ENCODE peak calls at places on chromosome 11, in four cellular contexts. Y is fibroblast of mammary gland, I is B cell, Z is pancreas. M is an unnamed sample.

GRCh38 chr11:10354389-10354788 is 49.5 kb downstream of the ADM start:
- DNase-seq in Z (no peak), I (no peak), Y (no peak), M (no peak)

GRCh38 chr11:20458905-20459632 is 71.6 kb downstream of the PRMT3 start:
- DNase-seq in Z (no peak), Y (no peak), I (no peak), M (no peak)

GRCh38 chr11:94030059-94030458 is 8.9 kb downstream of the HEPHL1 start:
- DNase-seq in I (no peak), Z (no peak), Y (no peak), M (no peak)

GRCh38 chr11:83612891-83613766 is 327.0 kb upstream of the CCDC90B start:
- DNase-seq in I (no peak), Y (no peak), Z (no peak), M (no peak)

GRCh38 chr11:33375688-33376311 is 118.6 kb downstream of the HIPK3 start:
- DNase-seq in I (no peak), Z (no peak), Y (peak), M (peak)

GRCh38 chr11:32052218-32052617 is 38.7 kb upstream of the RCN1 start:
- DNase-seq in I (no peak), Y (peak), Z (peak), M (peak)

GRCh38 chr11:73539506-73540084 is 58.3 kb downstream of the FAM168A start:
- DNase-seq in I (no peak), Y (no peak), Z (no peak), M (no peak)

GRCh38 chr11:67998150-67999045 is 5.5 kb downstream of the UNC93B1 start:
- DNase-seq in Y (no peak), I (no peak), Z (no peak), M (no peak)

GRCh38 chr11:32173435-32173834 is 82.6 kb downstream of the RCN1 start:
- DNase-seq in Z (peak), Y (peak), I (no peak), M (peak)

GRCh38 chr11:77068461-77069335 is 1.9 kb downstream of the CAPN5 start:
- DNase-seq in I (no peak), Y (no peak), Z (no peak), M (no peak)

GRCh38 chr11:68892576-68892975 is 11.1 kb downstream of the MRPL21 start:
- DNase-seq in I (no peak), Y (no peak), Z (no peak), M (no peak)

GRCh38 chr11:100760766-100761165 is 73.7 kb downstream of the ARHGAP42 start:
- DNase-seq in I (no peak), Z (no peak), Y (no peak), M (no peak)

GRCh38 chr11:131561486-131561885 is 191.1 kb downstream of the NTM start:
- DNase-seq in I (no peak), Z (no peak), Y (no peak), M (no peak)

GRCh38 chr11:125569913-125570621 is 790 bp downstream of the EI24 start:
- DNase-seq in I (no peak), Z (peak), Y (peak), M (peak)

DNA sequence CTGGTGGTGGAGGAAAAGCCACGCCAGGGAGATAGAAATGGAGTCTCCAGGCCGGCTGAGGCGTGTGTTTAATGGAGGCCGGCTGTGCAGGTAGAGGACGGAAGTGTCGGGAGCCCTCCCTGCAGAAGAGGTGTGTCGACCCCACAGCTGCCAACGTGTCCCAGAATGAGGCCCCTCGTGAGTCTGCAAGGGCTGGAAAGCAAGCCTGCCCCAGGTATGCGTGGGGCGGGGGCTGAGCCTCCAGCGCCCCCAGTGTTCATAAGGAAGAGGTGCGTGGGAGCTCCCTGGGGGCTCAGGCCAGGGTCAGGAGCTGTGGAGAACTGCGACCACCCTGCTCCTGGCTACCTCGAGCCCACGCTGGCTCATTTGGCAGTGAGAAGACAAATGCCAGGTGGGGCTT is 38.0 kb upstream of the JAM3 start:
- DNase-seq in I (no peak), Z (no peak), Y (no peak), M (no peak)
- TF ChIP-seq CTCF in I (peak), Z (no peak), Y (no peak), M (no peak)

GRCh38 chr11:65136515-65137096 is 2.3 kb upstream of the SYVN1 start:
- DNase-seq in Z (no peak), I (no peak), Y (no peak), M (no peak)

GRCh38 chr11:65147352-65148075 is 13.2 kb upstream of the SYVN1 start:
- DNase-seq in Y (no peak), Z (no peak), I (no peak), M (no peak)

GRCh38 chr11:65141896-65142494 is 7.7 kb upstream of the SYVN1 start:
- DNase-seq in I (no peak), Y (no peak), Z (no peak), M (no peak)
- TF ChIP-seq CTCF in I (no peak), Y (no peak), Z (no peak), M (no peak)

DNA sequence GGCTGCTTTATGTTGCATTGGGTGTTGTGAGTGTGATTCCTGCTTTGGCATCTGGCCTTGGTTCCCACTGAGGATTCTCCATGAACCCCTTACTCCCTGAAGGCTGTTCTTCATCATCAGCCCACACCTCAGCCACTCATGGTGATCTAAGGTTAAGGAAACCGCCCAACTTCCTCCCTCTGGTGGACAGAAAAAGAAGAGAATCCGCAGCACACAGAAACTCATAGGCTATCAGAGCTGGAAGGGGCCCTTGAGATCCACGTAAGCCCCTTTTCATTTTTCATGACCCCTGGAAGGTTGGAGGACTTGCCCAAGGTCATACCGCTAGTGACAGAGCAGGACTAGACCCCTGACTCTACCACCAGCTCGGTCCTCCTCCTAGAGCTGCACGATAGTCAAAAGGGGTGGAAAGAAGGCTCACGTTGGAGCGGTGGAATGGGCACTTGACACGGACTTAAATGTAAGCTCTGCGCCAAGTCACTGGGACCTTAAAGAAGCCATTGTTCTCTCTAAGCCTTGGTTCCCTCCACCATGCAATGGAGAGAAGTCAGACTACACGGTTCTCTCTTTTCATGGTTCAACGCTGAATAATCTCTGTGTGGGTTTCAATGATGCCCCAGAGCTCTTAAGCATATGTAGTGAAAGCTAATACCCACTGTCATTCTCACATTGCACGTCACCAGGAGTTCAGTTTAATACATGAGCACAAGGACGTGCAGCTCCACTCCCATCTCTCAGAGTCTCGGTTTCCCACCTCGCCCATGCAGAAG is 83.6 kb upstream of the CRTAM start:
- DNase-seq in Z (no peak), I (no peak), Y (no peak), M (no peak)
- TF ChIP-seq CTCF in Z (no peak), I (peak), Y (peak), M (no peak)

DNA sequence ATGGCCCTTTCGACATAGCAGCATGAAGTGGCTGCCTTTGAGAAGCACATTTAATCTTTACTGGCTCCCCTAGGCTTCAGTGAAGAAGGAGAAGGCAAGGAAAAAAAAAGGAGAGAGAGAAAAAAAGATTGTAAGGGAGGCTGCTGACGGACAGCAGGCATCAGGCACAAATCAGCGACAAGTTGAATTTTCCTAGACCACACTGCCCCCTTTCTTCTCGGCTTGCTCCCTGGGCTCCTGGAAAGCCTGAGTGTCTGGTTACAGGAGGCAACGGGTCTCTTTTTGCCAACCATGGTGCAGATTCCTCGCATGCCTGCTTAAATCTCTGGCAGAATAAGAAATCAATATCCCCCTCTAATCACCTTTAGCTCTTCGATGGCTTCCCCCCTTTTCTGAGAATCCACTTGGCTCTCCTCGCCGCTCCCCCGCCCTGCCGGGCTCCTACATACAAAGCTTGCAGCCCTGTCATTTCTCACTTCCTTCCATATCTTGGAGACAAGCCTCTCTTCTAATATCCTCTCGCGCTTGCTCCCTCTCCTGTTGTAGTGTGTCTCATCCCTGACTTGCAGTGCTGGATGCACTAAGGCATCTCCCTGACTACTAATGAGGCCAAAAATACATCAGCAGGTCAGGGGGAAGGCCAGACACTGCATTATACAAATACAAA is 14.3 kb downstream of the BLID start:
- DNase-seq in I (no peak), Z (peak), Y (peak), M (no peak)
- TF ChIP-seq CTCF in I (no peak), Z (peak), Y (peak), M (no peak)

GRCh38 chr11:65452806-65453490 is 30.4 kb downstream of the NEAT1 start:
- DNase-seq in I (no peak), Y (peak), Z (no peak), M (peak)

GRCh38 chr11:65459552-65459951 is 37.0 kb downstream of the NEAT1 start:
- DNase-seq in Y (no peak), Z (no peak), I (no peak), M (no peak)

GRCh38 chr11:65456418-65456817 is 33.8 kb downstream of the NEAT1 start:
- DNase-seq in Z (no peak), I (no peak), Y (peak), M (no peak)

GRCh38 chr11:65454311-65454695 is 31.7 kb downstream of the NEAT1 start:
- DNase-seq in I (no peak), Y (peak), Z (no peak), M (no peak)

GRCh38 chr11:65454696-65455456 is 32.3 kb downstream of the NEAT1 start:
- DNase-seq in I (peak), Z (peak), Y (peak), M (peak)
- TF ChIP-seq CTCF in I (no peak), Z (no peak), Y (no peak), M (no peak)

DNA sequence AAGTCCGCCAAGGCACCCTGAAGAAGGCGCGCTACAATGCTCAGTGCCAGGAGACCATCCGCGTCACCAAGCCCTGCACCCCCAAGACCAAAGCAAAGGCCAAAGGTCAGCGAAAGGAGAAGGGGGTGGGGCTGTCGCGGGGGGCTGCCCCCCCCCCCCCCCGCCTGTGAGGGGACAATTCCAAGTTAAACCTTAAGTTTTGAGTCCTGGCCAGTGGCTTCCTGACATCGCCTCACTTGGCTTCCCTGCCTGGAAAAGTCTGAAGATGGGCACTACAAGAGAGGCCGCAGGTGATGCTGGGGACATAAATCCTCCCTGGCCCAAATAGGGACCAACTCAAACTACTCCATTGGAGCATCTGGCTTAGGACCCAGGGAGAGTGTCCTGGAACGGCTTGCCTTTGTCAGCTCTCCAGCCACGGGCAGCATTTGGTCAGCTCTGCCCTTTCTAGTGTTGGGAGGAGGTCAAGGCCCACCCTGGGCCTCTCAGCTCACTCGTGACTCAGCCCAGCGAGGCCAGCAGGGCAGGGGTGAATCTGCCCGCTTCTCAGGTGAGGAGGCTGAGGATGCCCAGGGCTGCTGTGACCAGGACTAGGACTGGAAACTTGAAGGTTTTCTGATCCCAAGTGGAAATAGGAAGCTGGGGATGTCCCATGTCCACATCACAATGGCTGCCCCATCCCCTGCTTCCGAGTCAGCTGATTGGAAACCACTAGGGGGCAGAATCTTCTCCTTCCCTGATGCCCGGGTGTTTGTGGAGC is 1.4 kb downstream of the MDK start:
- DNase-seq in Z (peak), Y (peak), I (no peak), M (no peak)
- TF ChIP-seq CTCF in Z (peak), Y (peak), I (no peak), M (peak)

DNA sequence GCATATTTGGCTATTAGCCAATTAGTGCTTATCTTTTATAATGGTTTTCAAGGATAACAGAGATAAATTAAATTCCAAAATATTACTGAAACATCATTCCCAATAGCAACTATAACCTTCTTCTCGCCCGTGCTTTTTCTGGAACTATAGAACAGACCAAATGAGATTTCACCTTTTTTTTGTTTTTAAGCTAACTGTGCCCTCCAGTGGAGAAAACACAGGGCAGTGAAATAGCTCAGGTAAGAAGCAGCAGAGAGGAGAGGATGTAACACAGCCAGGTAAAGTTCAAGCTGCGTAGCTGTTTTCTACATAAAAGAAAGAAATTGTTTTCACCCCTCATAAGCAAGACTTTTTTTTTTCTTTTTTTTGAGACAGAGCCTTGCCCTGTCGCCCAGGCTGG is 28.2 kb downstream of the HSD17B12 start:
- DNase-seq in I (no peak), Y (no peak), Z (no peak), M (peak)
- TF ChIP-seq CTCF in I (peak), Y (peak), Z (no peak), M (peak)

M was measured in RWPE1.